ENCODE peak calls at places on chromosomes 6 and 20, in four cellular contexts. E is ecto neural progenitor cell, V is HTR-8/SVneo, K is ELR. J is an unnamed sample.

GRCh38 chr20:48614593-48615274 is 213.1 kb downstream of the PREX1 start:
- DNase-seq in V (no peak), K (no peak), E (no peak), J (no peak)

GRCh38 chr20:50980071-50980681 is 21.6 kb downstream of the MOCS3 start:
- DNase-seq in V (peak; percentile 99), E (no peak), K (peak; percentile 100), J (no peak)

GRCh38 chr6:53873922-53874321 is 79.1 kb downstream of the LRRC1 start:
- DNase-seq in E (no peak), K (peak; percentile 62), V (no peak), J (no peak)

GRCh38 chr20:50226093-50226974 is 35.7 kb downstream of the CEBPB start:
- DNase-seq in E (no peak), K (peak; percentile 66), V (peak; percentile 75), J (no peak)

GRCh38 chr6:97876711-97877110 is 593.7 kb upstream of the MMS22L start:
- DNase-seq in V (no peak), E (no peak), K (no peak), J (no peak)

GRCh38 chr6:50128420-50129005 is 78.8 kb upstream of the DEFB112 start:
- DNase-seq in E (no peak), V (peak; percentile 6), K (peak; percentile 39), J (no peak)

GRCh38 chr6:143594647-143595046 is 83.1 kb upstream of the PHACTR2 start:
- DNase-seq in K (peak; percentile 27), V (no peak), E (no peak), J (no peak)

GRCh38 chr6:137892271-137892708 is 25.2 kb downstream of the TNFAIP3 start:
- DNase-seq in V (no peak), K (peak; percentile 23), E (no peak), J (no peak)

GRCh38 chr6:14932485-14933178 is 313.2 kb upstream of the JARID2 start:
- DNase-seq in K (no peak), V (no peak), E (peak; percentile 51), J (no peak)

GRCh38 chr6:6251555-6252280 is 68.7 kb downstream of the F13A1 start:
- DNase-seq in K (no peak), V (no peak), E (no peak), J (no peak)

GRCh38 chr20:5181955-5182354 is 55.1 kb downstream of the CDS2 start:
- DNase-seq in K (peak; percentile 67), E (no peak), V (no peak), J (no peak)

GRCh38 chr20:63087872-63088680 is 81.3 kb upstream of the BHLHE23 start:
- DNase-seq in V (no peak), K (no peak), E (peak; percentile 40), J (peak; percentile 8)

GRCh38 chr6:148794797-148795196 is 48.0 kb downstream of the UST start:
- DNase-seq in K (no peak), E (no peak), V (no peak), J (no peak)

GRCh38 chr6:153511896-153512496 is 380.9 kb upstream of the RGS17 start:
- DNase-seq in E (no peak), K (peak; percentile 53), V (peak; percentile 8), J (no peak)

GRCh38 chr20:2006452-2007381 is 12.9 kb upstream of the PDYN start:
- DNase-seq in E (peak; percentile 74), K (peak; percentile 53), V (peak; percentile 29), J (peak; percentile 63)

GRCh38 chr6:110053395-110054240 is 75.5 kb downstream of the GPR6 start:
- DNase-seq in V (peak; percentile 62), E (no peak), K (peak; percentile 64), J (no peak)

GRCh38 chr6:142845624-142846458 is 99.1 kb downstream of the HIVEP2 start:
- DNase-seq in E (peak; percentile 85), V (peak; percentile 40), K (peak; percentile 87), J (peak; percentile 70)

GRCh38 chr6:123380257-123380656 is 256.5 kb downstream of the TRDN start:
- DNase-seq in K (peak; percentile 26), E (no peak), V (peak; percentile 5), J (no peak)

J was measured in glutamatergic neuron.